ENCODE peak calls at places on chromosomes 6 and 20, in nine cellular contexts. Y is lung, N is stomach, P is upper lobe of right lung, A is breast epithelium, J is tibial artery, R is heart right ventricle, T is PC-9, G is GM23248. K is an unnamed sample.

GRCh38 chr6:103396768-103397167 is 1463.0 kb downstream of the HACE1 start:
- DNase-seq in Y (no peak), N (no peak), P (no peak), A (no peak), J (no peak), R (no peak), T (no peak), G (no peak), K (no peak)

GRCh38 chr6:27902335-27903314 is 9.6 kb downstream of the OR2B2 start:
- DNase-seq in Y (peak; percentile 84), N (peak; percentile 90), P (peak; percentile 83), A (peak; percentile 85), J (peak; percentile 80), R (peak; percentile 76), T (peak; percentile 86), G (peak; percentile 80), K (peak; percentile 79)

GRCh38 chr20:1491281-1491840 is at the start of gene SIRPB2:
- DNase-seq in Y (peak; percentile 49), N (no peak), P (peak; percentile 78), A (no peak), J (peak; percentile 69), R (peak; percentile 50), T (no peak), G (no peak), K (no peak)

GRCh38 chr6:130600880-130601341 is 226.3 kb upstream of the SMLR1 start:
- DNase-seq in Y (no peak), N (no peak), P (no peak), A (no peak), J (no peak), R (no peak), T (no peak), G (peak; percentile 65), K (no peak)

GRCh38 chr20:23048283-23049200 is 930 bp downstream of the THBD start:
- DNase-seq in Y (peak; percentile 71), N (peak; percentile 79), P (peak; percentile 88), A (no peak), J (peak; percentile 48), R (peak; percentile 75), T (peak; percentile 52), G (peak; percentile 78), K (peak; percentile 88)

GRCh38 chr20:63552481-63553249 is 1.3 kb upstream of the FNDC11 start:
- DNase-seq in Y (no peak), N (no peak), P (no peak), A (no peak), J (no peak), R (no peak), T (peak; percentile 75), G (no peak), K (no peak)

GRCh38 chr20:39849664-39850063 is 839.4 kb downstream of the MAFB start:
- DNase-seq in Y (peak; percentile 57), N (peak; percentile 28), P (peak; percentile 72), A (peak; percentile 61), J (peak; percentile 85), R (peak; percentile 87), T (no peak), G (peak; percentile 99), K (peak; percentile 85)

GRCh38 chr6:71334768-71335167 is 46.2 kb downstream of the OGFRL1 start:
- DNase-seq in Y (no peak), N (no peak), P (no peak), A (no peak), J (no peak), R (no peak), T (no peak), G (no peak), K (no peak)

GRCh38 chr20:24634855-24635254 is 165.4 kb downstream of the SYNDIG1 start:
- DNase-seq in Y (no peak), N (no peak), P (no peak), A (no peak), J (no peak), R (no peak), T (peak; percentile 73), G (peak; percentile 95), K (peak; percentile 55)

GRCh38 chr6:163570579-163571231 is 156.2 kb downstream of the QKI start:
- DNase-seq in Y (no peak), N (no peak), P (no peak), A (no peak), J (no peak), R (no peak), T (no peak), G (no peak), K (no peak)

DNA sequence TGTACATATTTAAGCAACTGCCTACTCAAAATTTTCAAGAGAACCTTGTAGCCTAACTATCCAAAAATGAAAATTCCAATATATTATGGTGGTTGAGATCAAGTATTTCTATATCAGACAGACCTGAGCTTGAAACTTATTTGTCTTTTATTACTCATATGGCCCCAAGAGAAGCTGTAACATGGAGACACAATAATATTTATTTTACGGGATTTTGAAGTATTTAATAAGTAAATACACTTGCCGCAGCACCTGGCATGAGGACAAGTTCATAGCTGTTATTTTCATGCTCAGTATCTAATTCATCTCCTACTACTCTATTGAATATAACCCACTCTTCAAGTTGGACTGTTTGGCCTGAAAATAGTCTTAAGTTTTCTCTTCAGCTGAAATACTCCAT is 28.0 kb downstream of the PTPRK start:
- DNase-seq in Y (no peak), N (peak; percentile 43), P (no peak), A (no peak), J (no peak), R (no peak), T (no peak), G (no peak), K (no peak)
- H3K27ac ChIP-seq in Y (no peak overlapping the region), N (peak overlapping the region; percentile 77), P (no peak overlapping the region), A (peak overlapping the region; percentile 95), J (no peak overlapping the region), R (peak overlapping the region; percentile 57), T (no peak overlapping the region), G (no peak overlapping the region), K (no peak overlapping the region)

DNA sequence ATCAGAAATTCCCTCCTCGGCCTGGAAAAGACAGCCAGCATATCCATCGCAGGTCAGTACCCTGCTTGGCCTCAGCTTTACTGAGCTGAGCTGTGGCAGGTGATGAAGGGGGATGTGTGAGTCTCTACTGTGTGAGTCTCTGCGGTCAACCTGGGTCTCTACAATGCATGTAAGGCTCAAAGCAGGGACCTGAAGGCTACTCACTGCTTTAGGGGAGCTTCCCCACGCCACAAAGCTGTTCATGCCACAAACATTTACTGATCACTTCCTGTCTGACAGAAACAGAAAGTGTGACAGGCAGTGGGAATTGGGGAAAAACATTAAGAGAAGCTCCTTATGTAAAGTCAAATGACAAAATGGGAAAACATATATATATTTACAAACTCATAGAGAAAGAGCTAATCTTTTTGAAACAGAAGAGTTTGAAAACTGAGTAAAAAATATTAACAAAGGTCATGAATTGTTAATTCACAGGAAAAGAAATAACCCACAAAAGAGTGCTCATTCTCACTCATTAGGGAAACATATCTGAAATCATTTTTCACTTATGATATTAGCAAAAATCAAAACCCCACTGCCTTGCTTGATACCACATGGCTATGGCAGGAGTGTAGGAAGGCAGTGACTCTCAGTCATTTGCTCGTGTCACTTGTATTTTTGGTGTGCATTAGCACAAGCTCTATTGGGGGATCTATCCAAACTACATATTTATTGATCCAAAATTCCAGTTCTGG is 5.8 kb downstream of the BTN3A3 start:
- DNase-seq in Y (no peak), N (no peak), P (no peak), A (no peak), J (no peak), R (no peak), T (no peak), G (no peak), K (no peak)
- H3K9me3 ChIP-seq in Y (no peaks in the 10 kb centered on the region), N (no peaks in the 10 kb centered on the region), P (no peaks in the 10 kb centered on the region), A (no peaks in the 10 kb centered on the region), J (no peaks in the 10 kb centered on the region), R (no peaks in the 10 kb centered on the region), T (no peaks in the 10 kb centered on the region), G (no peaks in the 10 kb centered on the region), K (no peaks in the 10 kb centered on the region)

GRCh38 chr20:50608750-50609104 is 82.6 kb downstream of the RIPOR3 start:
- DNase-seq in Y (no peak), N (no peak), P (no peak), A (no peak), J (no peak), R (no peak), T (no peak), G (no peak), K (no peak)

GRCh38 chr20:50609438-50609989 is 81.8 kb downstream of the RIPOR3 start:
- DNase-seq in Y (no peak), N (no peak), P (no peak), A (no peak), J (no peak), R (no peak), T (no peak), G (no peak), K (no peak)

GRCh38 chr20:50610212-50610718 is 81.1 kb downstream of the RIPOR3 start:
- DNase-seq in Y (no peak), N (no peak), P (no peak), A (no peak), J (no peak), R (no peak), T (peak; percentile 34), G (no peak), K (no peak)

GRCh38 chr20:50607436-50607835 is 83.9 kb downstream of the RIPOR3 start:
- DNase-seq in Y (no peak), N (no peak), P (no peak), A (no peak), J (no peak), R (no peak), T (no peak), G (no peak), K (no peak)

DNA sequence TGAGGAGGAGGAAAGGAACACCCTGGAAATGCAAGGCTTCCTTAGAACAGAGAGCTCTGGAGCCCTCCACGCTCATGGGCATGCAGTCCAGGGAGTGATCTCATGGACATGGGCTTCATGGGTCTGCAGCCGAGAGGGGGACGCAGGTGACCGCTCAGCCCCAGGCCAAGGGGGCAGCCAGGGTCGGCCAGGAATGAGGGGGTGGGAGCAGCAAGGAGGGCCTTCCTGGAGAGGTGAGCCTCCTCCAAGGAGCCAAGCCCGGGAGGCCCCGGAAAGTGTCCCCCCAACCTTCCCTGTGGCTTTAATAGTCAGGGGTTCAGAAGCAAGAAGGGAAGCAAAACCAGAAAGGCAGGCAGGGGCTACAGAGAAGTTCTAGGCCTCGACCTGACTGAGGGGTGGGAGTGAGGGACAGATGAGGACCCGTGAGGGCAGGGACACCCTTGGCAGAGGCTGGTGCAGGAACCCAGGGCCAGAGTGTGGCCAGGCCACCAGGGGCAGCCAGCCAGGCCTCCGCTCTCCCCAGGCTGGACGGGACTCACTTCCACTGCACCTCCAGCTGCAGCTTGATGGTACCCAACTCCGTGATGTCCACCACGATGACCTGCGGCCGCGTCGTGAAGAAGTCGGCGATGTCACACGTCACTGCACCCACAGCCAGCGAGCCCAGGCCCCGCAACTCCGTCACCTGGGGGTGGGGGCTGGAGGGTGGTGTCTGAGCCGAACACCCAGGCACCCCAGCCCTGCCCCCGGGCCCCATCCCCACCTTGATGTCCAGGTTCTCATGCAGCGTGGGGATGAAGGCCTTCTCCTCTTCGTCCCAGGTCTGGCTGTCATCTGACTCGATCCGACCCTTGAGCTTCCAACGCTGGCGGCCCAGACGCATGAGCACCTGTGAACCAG is 83.2 kb downstream of the RIPOR3 start:
- DNase-seq in Y (no peak), N (no peak), P (no peak), A (no peak), J (no peak), R (no peak), T (no peak), G (no peak), K (no peak)
- H3K36me3 ChIP-seq in Y (peaks cover 4% of the 10 kb centered on the region), N (peaks cover 44% of the 10 kb centered on the region), P (no peaks in the 10 kb centered on the region), A (no peaks in the 10 kb centered on the region), J (no peaks in the 10 kb centered on the region), R (no peaks in the 10 kb centered on the region), T (no peaks in the 10 kb centered on the region), G (no peaks in the 10 kb centered on the region), K (no peaks in the 10 kb centered on the region)

DNA sequence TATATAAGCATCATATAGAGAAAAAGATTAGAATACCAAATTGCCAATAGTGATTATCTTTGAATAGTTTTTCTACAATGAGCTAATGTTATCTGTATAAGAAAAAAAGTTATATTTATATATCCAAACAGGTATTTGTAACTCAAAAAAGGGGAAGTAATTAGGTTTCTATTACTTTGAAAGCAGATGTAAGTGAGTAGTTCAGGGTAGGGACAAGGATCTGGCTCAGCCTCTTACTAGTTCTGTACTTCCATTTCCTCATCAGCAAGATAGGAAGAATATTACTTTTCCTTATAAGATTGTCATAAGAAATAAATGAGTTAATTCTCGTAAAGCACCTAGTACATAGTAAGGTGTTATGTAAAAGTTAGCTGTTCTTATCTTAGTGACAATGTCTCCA is 32.2 kb downstream of the AHI1 start:
- DNase-seq in Y (no peak), N (no peak), P (no peak), A (no peak), J (no peak), R (no peak), T (no peak), G (no peak), K (no peak)
- H3K27ac ChIP-seq in Y (no peak overlapping the region), N (no peak overlapping the region), P (no peak overlapping the region), A (no peak overlapping the region), J (no peak overlapping the region), R (no peak overlapping the region), T (no peak overlapping the region), G (no peak overlapping the region), K (no peak overlapping the region)

K was measured in thyroid gland.